ENCODE peak calls at places on chromosomes 13 and 19, in ten cellular contexts. R is aorta, C is small intestine, P is neural progenitor cell, F is endothelial cell of umbilical vein, J is left lung, S is Peyer's patch, E is lower lobe of right lung, L is colonic mucosa, X is body of pancreas. A is an unnamed sample.

GRCh38 chr19:50803633-50804419 is 13.6 kb downstream of the ACP4 start:
- DNase-seq in R (no peak), P (peak; percentile 83), C (no peak), J (no peak), E (no peak), F (peak; percentile 25), L (no peak), X (no peak), S (no peak), A (no peak)

GRCh38 chr19:34759218-34759917 is 13.6 kb downstream of the ZNF599 start:
- DNase-seq in C (no peak), L (no peak), P (no peak), S (no peak), R (no peak), J (no peak), F (no peak), X (no peak), E (no peak), A (no peak)

GRCh38 chr13:31394491-31394890 is 194.7 kb downstream of the B3GLCT start:
- DNase-seq in X (no peak), S (no peak), P (no peak), F (no peak), E (no peak), C (no peak), L (no peak), R (no peak), J (no peak), A (no peak)

GRCh38 chr13:99150575-99151370 is 49.9 kb upstream of the UBAC2 start:
- DNase-seq in R (no peak), E (no peak), S (no peak), F (no peak), P (no peak), X (no peak), C (no peak), J (no peak), L (no peak), A (no peak)

GRCh38 chr19:18063463-18063862 is 23.3 kb downstream of the IL12RB1 start:
- DNase-seq in E (no peak), X (no peak), S (no peak), J (no peak), C (no peak), R (no peak), P (peak; percentile 48), L (no peak), F (no peak), A (no peak)

GRCh38 chr13:92649140-92649813 is 577.3 kb upstream of the GPC6 start:
- DNase-seq in E (no peak), S (no peak), P (no peak), J (no peak), F (no peak), R (no peak), L (no peak), X (no peak), C (peak; percentile 9), A (no peak)

GRCh38 chr13:44108345-44108858 is 228.7 kb downstream of the LACC1 start:
- DNase-seq in J (no peak), P (no peak), S (no peak), E (no peak), L (peak; percentile 89), R (no peak), X (peak; percentile 46), F (peak; percentile 35), C (peak; percentile 99), A (peak; percentile 75)

GRCh38 chr19:57773488-57773887 is 4.0 kb downstream of the ZNF586 start:
- DNase-seq in L (no peak), R (no peak), F (no peak), X (no peak), E (no peak), C (no peak), S (no peak), J (no peak), P (no peak), A (no peak)

GRCh38 chr19:29415507-29415906 is 110.3 kb upstream of the VSTM2B start:
- DNase-seq in S (no peak), X (no peak), C (no peak), P (peak; percentile 42), R (no peak), J (no peak), E (no peak), F (no peak), L (no peak), A (no peak)

GRCh38 chr19:43478323-43478722 is 12.9 kb upstream of the LYPD3 start:
- DNase-seq in P (no peak), R (no peak), C (no peak), X (no peak), S (no peak), F (no peak), L (no peak), J (peak; percentile 1), E (no peak), A (no peak)

GRCh38 chr13:111897846-111898215 is 169.1 kb upstream of the SOX1 start:
- DNase-seq in P (no peak), L (no peak), F (no peak), R (no peak), S (no peak), E (no peak), C (no peak), X (no peak), J (no peak), A (peak; percentile 46)

GRCh38 chr19:48757741-48758144 is 2.4 kb downstream of the FGF21 start:
- DNase-seq in L (no peak), J (peak; percentile 75), R (no peak), S (no peak), F (no peak), E (no peak), C (no peak), X (peak; percentile 4), P (no peak), A (no peak)

GRCh38 chr19:58009666-58010301 is 7.2 kb upstream of the ZNF606 start:
- DNase-seq in R (peak; percentile 90), C (peak; percentile 51), X (peak; percentile 84), S (peak; percentile 53), E (peak; percentile 66), J (peak; percentile 94), F (peak; percentile 75), P (peak; percentile 71), L (peak; percentile 92), A (peak; percentile 77)

GRCh38 chr19:55132453-55133129 is 15.2 kb upstream of the PPP1R12C start:
- DNase-seq in S (no peak), F (no peak), L (no peak), J (no peak), C (no peak), P (no peak), R (no peak), E (no peak), X (no peak), A (no peak)

GRCh38 chr13:34734932-34735331 is 207.1 kb upstream of the NBEA start:
- DNase-seq in X (no peak), C (no peak), F (no peak), S (no peak), P (no peak), J (no peak), L (no peak), R (no peak), E (no peak), A (no peak)

GRCh38 chr13:30121666-30122065 is 185.7 kb downstream of the KATNAL1 start:
- DNase-seq in C (no peak), P (no peak), J (no peak), E (no peak), L (no peak), S (no peak), X (no peak), R (no peak), F (no peak), A (no peak)

GRCh38 chr13:30126903-30127428 is 180.4 kb downstream of the KATNAL1 start:
- DNase-seq in L (no peak), C (no peak), X (no peak), F (no peak), E (no peak), J (no peak), R (no peak), S (no peak), P (no peak), A (no peak)

GRCh38 chr13:30125422-30126073 is 181.8 kb downstream of the KATNAL1 start:
- DNase-seq in R (no peak), X (no peak), C (no peak), F (no peak), E (no peak), L (no peak), S (no peak), J (no peak), P (no peak), A (no peak)

GRCh38 chr13:30123575-30123974 is 183.8 kb downstream of the KATNAL1 start:
- DNase-seq in X (no peak), R (no peak), L (no peak), J (peak; percentile 58), E (no peak), S (no peak), P (no peak), C (no peak), F (no peak), A (no peak)

GRCh38 chr13:30124131-30124768 is 183.1 kb downstream of the KATNAL1 start:
- DNase-seq in E (no peak), X (no peak), R (no peak), J (peak; percentile 57), P (no peak), F (no peak), S (no peak), L (no peak), C (no peak), A (no peak)
- H3K4me1 ChIP-seq in E (peaks cover 21% of the 10 kb centered on the region), X (peaks cover 5% of the 10 kb centered on the region), R (no peaks in the 10 kb centered on the region), J (peaks cover 6% of the 10 kb centered on the region), P (no peaks in the 10 kb centered on the region), F (no peaks in the 10 kb centered on the region), S (no peaks in the 10 kb centered on the region), L (no peaks in the 10 kb centered on the region), C (no peaks in the 10 kb centered on the region), A (peaks cover 14% of the 10 kb centered on the region)

DNA sequence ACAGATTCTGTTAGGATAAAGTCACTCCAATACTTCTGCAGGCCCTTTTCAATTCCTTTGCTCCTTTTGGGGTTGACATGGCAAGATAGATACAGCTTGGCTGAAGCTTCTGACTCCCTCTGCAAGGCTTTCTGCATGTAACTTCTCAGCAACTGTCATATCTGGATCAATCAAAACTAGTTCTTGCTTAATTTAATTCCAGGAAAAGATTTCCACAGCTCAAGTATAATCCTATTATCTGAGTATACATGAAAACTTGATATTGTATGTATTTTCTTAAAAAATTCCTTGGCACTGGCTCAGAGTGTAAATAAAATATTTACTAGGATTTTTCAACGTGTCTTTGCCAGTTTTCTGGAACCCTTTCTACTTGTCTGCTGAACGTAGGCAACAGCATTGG is 109.6 kb downstream of the STARD13 start:
- DNase-seq in X (no peak), E (no peak), R (no peak), J (no peak), F (no peak), L (no peak), S (no peak), P (no peak), C (no peak), A (no peak)
- H3K4me1 ChIP-seq in X (peaks cover 46% of the 10 kb centered on the region), E (no peaks in the 10 kb centered on the region), R (peaks cover 5% of the 10 kb centered on the region), J (no peaks in the 10 kb centered on the region), F (no peaks in the 10 kb centered on the region), L (no peaks in the 10 kb centered on the region), S (no peaks in the 10 kb centered on the region), P (no peaks in the 10 kb centered on the region), C (no peaks in the 10 kb centered on the region), A (no peaks in the 10 kb centered on the region)

GRCh38 chr19:37979547-37980082 is 72.6 kb downstream of the SIPA1L3 start:
- DNase-seq in J (no peak), E (peak; percentile 66), F (no peak), L (peak; percentile 42), X (peak; percentile 68), P (no peak), S (peak; percentile 55), R (peak; percentile 46), C (peak; percentile 65), A (no peak)
- H3K4me1 ChIP-seq in J (no peaks in the 10 kb centered on the region), E (peaks cover 34% of the 10 kb centered on the region), F (peaks cover 5% of the 10 kb centered on the region), L (peaks cover 6% of the 10 kb centered on the region), X (peaks cover 29% of the 10 kb centered on the region), P (peaks cover 32% of the 10 kb centered on the region), S (peaks cover 6% of the 10 kb centered on the region), R (no peaks in the 10 kb centered on the region), C (peaks cover 6% of the 10 kb centered on the region), A (peaks cover 9% of the 10 kb centered on the region)

GRCh38 chr13:50911937-50912624 is 2.5 kb downstream of the RNASEH2B start:
- DNase-seq in X (peak; percentile 89), L (peak; percentile 96), F (peak; percentile 78), S (peak; percentile 97), R (peak; percentile 95), C (peak; percentile 89), J (peak; percentile 89), E (peak; percentile 91), P (peak; percentile 93), A (peak; percentile 89)
- H3K4me1 ChIP-seq in X (peaks cover 27% of the 10 kb centered on the region), L (no peaks in the 10 kb centered on the region), F (peaks cover 28% of the 10 kb centered on the region), S (no peaks in the 10 kb centered on the region), R (no peaks in the 10 kb centered on the region), C (no peaks in the 10 kb centered on the region), J (peaks cover 79% of the 10 kb centered on the region), E (peaks cover 55% of the 10 kb centered on the region), P (peaks cover 25% of the 10 kb centered on the region), A (peaks cover 38% of the 10 kb centered on the region)